ENCODE peak calls at places on chromosomes 6 and 20, in six cellular contexts. L is GM23338, C is lung, I is AG09309, X is fibroblast of lung, M is heart left ventricle. W is an unnamed sample.

GRCh38 chr20:24956001-24956761 is 7.1 kb downstream of the CST7 start:
- DNase-seq in L (no peak), C (no peak), I (no peak), X (no peak), M (no peak), W (no peak)

GRCh38 chr6:16371401-16371800 is 133.0 kb downstream of the GMPR start:
- DNase-seq in L (no peak), C (no peak), I (no peak), X (no peak), M (no peak), W (no peak)

GRCh38 chr6:93787841-93788240 is 368.5 kb upstream of the EPHA7 start:
- DNase-seq in L (no peak), C (no peak), I (no peak), X (peak), M (no peak), W (no peak)

GRCh38 chr6:98944598-98945011 is 3.1 kb downstream of the FBXL4 start:
- DNase-seq in L (no peak), C (no peak), I (no peak), X (peak), M (no peak), W (no peak)

GRCh38 chr20:50625986-50626677 is 65.2 kb downstream of the RIPOR3 start:
- DNase-seq in L (peak), C (no peak), I (no peak), X (peak), M (peak), W (peak)

GRCh38 chr20:16444056-16444777 is 129.0 kb downstream of the KIF16B start:
- DNase-seq in L (no peak), C (no peak), I (peak), X (peak), M (no peak), W (no peak)

GRCh38 chr20:8078528-8078914 is 53.5 kb upstream of the PLCB1 start:
- DNase-seq in L (no peak), C (no peak), I (no peak), X (no peak), M (no peak), W (no peak)

GRCh38 chr20:60812561-60812960 is 439.5 kb upstream of the CDH4 start:
- DNase-seq in L (no peak), C (no peak), I (no peak), X (no peak), M (no peak), W (no peak)

GRCh38 chr6:3471711-3472110 is 14.9 kb upstream of the SLC22A23 start:
- DNase-seq in L (no peak), C (no peak), I (no peak), X (no peak), M (no peak), W (no peak)

GRCh38 chr20:49268600-49269365 is 9.1 kb downstream of the ZNFX1 start:
- DNase-seq in L (no peak), C (no peak), I (no peak), X (peak), M (no peak), W (no peak)

GRCh38 chr20:300345-300744 is 3.0 kb downstream of the ZCCHC3 start:
- DNase-seq in L (peak), C (no peak), I (no peak), X (no peak), M (no peak), W (no peak)

GRCh38 chr6:122222761-122223160 is 176.7 kb upstream of the HSF2 start:
- DNase-seq in L (no peak), C (no peak), I (no peak), X (peak), M (no peak), W (no peak)

GRCh38 chr6:35228483-35228882 is 14.7 kb downstream of the SCUBE3 start:
- DNase-seq in L (no peak), C (no peak), I (no peak), X (no peak), M (no peak), W (no peak)

GRCh38 chr20:53216856-53217576 is 244.9 kb downstream of the TSHZ2 start:
- DNase-seq in L (peak), C (peak), I (no peak), X (peak), M (peak), W (peak)

GRCh38 chr6:22804620-22805271 is 235.4 kb downstream of the HDGFL1 start:
- DNase-seq in L (no peak), C (no peak), I (no peak), X (peak), M (no peak), W (no peak)

GRCh38 chr6:157302761-157303160 is 20.6 kb downstream of the TMEM242 start:
- DNase-seq in L (no peak), C (no peak), I (no peak), X (no peak), M (no peak), W (peak)

GRCh38 chr6:100342830-100343229 is 121.9 kb downstream of the SIM1 start:
- DNase-seq in L (no peak), C (no peak), I (no peak), X (no peak), M (no peak), W (no peak)

GRCh38 chr6:44022671-44023352 is 104.4 kb downstream of the MRPL14 start:
- DNase-seq in L (no peak), C (no peak), I (no peak), X (no peak), M (no peak), W (no peak)

GRCh38 chr6:100633096-100633766 is 168.5 kb upstream of the SIM1 start:
- DNase-seq in L (no peak), C (no peak), I (peak), X (peak), M (no peak), W (no peak)

GRCh38 chr20:40754372-40754943 is 65.4 kb upstream of the MAFB start:
- DNase-seq in L (no peak), C (no peak), I (no peak), X (peak), M (peak), W (no peak)

GRCh38 chr6:11903645-11904044 is 108.5 kb upstream of the HIVEP1 start:
- DNase-seq in L (no peak), C (no peak), I (no peak), X (no peak), M (no peak), W (no peak)

GRCh38 chr20:9422335-9422734 is 92.1 kb upstream of the LAMP5 start:
- DNase-seq in L (no peak), C (no peak), I (no peak), X (no peak), M (no peak), W (no peak)

GRCh38 chr6:48280035-48280434 is 169.0 kb upstream of the PTCHD4 start:
- DNase-seq in L (no peak), C (no peak), I (no peak), X (no peak), M (no peak), W (no peak)

GRCh38 chr6:467671-468082 is 76.1 kb downstream of the IRF4 start:
- DNase-seq in L (no peak), C (no peak), I (no peak), X (no peak), M (no peak), W (no peak)

GRCh38 chr6:168864541-168865495 is 388.8 kb downstream of the THBS2 start:
- DNase-seq in L (no peak), C (no peak), I (no peak), X (no peak), M (no peak), W (no peak)

GRCh38 chr20:11980263-11980662 is 62.6 kb downstream of the BTBD3 start:
- DNase-seq in L (no peak), C (no peak), I (no peak), X (no peak), M (no peak), W (no peak)

DNA sequence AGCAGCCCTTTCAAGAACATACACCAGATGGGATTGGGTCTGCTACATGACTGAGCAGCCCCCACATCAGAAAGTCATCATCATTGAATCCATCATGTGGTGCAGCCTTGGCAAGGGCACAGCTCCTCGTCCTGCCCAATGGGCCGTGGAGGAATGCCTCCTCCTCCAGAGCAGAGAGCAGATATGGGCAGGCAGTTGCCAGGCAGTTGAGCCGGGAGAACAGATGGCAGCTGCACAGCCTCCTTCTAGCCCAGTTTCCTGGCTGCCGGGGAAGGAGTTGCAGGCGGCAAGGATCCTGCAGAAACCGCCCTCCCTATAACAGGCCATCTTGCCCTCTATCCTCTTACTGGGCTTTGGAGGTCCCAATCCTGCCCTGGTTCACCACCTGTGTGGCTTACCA is 11.9 kb upstream of the ZFAND3 start:
- DNase-seq in L (peak), C (no peak), I (no peak), X (no peak), M (no peak), W (no peak)
- TF ChIP-seq CTCF in L (no peak), C (no peak), I (peak), X (no peak), M (no peak), W (no peak)

GRCh38 chr6:159168536-159169192 is 536 bp upstream of the FNDC1 start:
- DNase-seq in L (peak), C (peak), I (no peak), X (peak), M (peak), W (peak)
- TF ChIP-seq CTCF in L (peak), C (no peak), I (peak), X (no peak), M (no peak), W (no peak)

GRCh38 chr6:146682919-146683318 is 84.1 kb downstream of the ADGB start:
- DNase-seq in L (no peak), C (no peak), I (no peak), X (no peak), M (no peak), W (no peak)
- TF ChIP-seq CTCF in L (no peak), C (no peak), I (no peak), X (no peak), M (no peak), W (no peak)

DNA sequence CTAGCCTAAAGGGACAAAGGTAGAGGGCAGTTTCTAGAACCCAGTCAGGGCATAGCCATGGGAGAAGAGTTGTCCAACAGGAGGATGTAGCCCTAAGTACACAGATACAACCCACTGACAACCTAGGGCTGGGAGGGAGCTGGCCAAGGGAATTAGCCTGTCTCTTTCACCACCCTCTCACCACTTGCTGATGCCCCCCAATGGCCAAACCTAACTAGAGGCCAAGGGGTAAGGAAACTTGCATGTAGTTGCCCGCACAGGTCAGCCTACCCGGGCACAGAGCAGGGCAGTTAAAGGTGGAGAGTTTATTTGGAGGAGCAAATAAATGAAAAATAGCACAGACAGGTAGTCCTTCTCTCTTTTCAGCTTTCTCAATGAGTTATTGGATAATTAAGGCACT is 143.3 kb downstream of the LRFN2 start:
- DNase-seq in L (no peak), C (no peak), I (no peak), X (no peak), M (no peak), W (no peak)
- TF ChIP-seq CTCF in L (peak), C (no peak), I (no peak), X (no peak), M (no peak), W (no peak)

DNA sequence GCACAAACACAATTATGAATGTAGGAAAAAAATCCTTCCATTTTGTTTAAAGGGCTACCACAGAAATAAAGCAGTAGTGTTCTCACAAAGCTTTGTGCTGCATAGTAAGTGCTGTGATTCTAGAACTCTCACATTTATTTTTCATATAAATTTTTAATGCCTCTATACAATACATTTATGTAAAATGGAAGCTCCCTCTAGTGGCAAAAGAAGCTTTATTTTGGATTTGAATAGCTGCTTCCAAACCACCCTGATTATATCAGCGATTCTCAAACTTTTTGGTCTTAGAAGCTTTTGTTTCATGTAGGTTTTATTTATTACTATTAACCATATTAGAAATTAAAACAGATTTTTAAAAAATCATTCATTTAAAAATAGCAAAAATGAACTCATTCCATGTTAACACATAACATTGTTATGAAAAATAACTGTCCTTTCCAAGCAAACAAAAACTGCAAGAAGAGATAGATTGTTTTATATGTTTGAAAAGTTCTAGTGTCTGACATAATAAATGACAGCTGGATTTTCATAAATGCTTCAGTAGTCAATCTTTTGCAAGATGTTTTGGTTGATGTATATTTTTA is 38.4 kb downstream of the HS3ST5 start:
- DNase-seq in L (peak), C (no peak), I (peak), X (peak), M (no peak), W (no peak)
- TF ChIP-seq CTCF in L (no peak), C (no peak), I (peak), X (peak), M (peak), W (peak)

DNA sequence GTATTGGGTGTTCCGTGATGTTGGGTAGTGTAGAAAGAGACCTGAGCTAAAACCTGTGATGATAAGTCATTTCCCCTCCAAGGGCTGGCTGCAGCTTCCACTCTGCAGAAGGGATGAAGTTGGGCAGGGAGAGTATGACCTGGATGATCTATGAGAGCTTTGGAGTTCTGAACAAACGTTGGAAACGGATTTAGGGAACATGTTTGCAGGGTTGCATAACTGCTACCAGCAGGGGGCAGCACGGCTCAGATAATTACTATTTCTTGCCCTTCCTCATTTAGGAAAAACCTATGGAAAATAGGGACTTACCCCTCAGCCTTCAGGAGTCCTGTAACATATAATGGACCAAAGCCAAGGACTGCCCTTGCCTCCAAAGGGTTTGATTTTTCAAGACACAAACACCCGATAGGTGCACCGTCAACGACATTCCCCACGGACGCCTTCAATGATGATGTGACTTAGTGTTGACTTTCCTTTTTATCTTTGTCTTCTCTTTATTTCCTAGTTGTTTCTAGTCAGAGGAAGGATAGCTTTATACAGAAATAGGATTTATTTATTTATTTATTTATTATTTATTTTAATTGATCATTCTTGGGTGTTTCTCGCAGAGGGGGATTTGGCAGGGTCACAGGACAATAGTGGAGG is 164.9 kb upstream of the SASH1 start:
- DNase-seq in L (peak), C (peak), I (no peak), X (peak), M (peak), W (peak)
- TF ChIP-seq CTCF in L (peak), C (peak), I (peak), X (peak), M (peak), W (peak)

W was measured in colonic mucosa.